ENCODE peak calls at places on chromosomes 4 and X, in ten cellular contexts. Z, Q, D, H, F, O, S, G, P and K are unnamed samples.

GRCh38 chr4:28482580-28482979 is 1621.9 kb downstream of the STIM2 start:
- DNase-seq in Z (no peak), Q (peak; percentile 19), D (no peak), H (no peak), F (no peak), O (no peak), S (no peak), G (no peak), P (no peak), K (no peak)

GRCh38 chr4:10336471-10336870 is 120.8 kb downstream of the ZNF518B start:
- DNase-seq in Z (no peak), Q (peak; percentile 64), D (no peak), H (no peak), F (no peak), O (no peak), S (no peak), G (no peak), P (peak; percentile 34), K (no peak)

GRCh38 chr4:133711817-133712216 is 489.8 kb downstream of the PABPC4L start:
- DNase-seq in Z (no peak), Q (peak; percentile 3), D (no peak), H (no peak), F (no peak), O (no peak), S (no peak), G (no peak), P (peak; percentile 45), K (no peak)

GRCh38 chr4:83128235-83128929 is 13.9 kb upstream of the PLAC8 start:
- DNase-seq in Z (no peak), Q (no peak), D (no peak), H (no peak), F (no peak), O (no peak), S (no peak), G (no peak), P (no peak), K (no peak)

GRCh38 chr4:71296945-71297344 is 41.9 kb upstream of the SLC4A4 start:
- DNase-seq in Z (no peak), Q (no peak), D (no peak), H (no peak), F (no peak), O (no peak), S (no peak), G (no peak), P (no peak), K (no peak)

GRCh38 chr4:27692098-27692679 is 831.5 kb downstream of the STIM2 start:
- DNase-seq in Z (no peak), Q (peak; percentile 67), D (peak; percentile 40), H (peak; percentile 5), F (peak; percentile 46), O (peak; percentile 19), S (peak; percentile 67), G (peak; percentile 7), P (peak; percentile 83), K (no peak)

GRCh38 chr4:108483077-108483476 is 137.3 kb upstream of the RPL34 start:
- DNase-seq in Z (no peak), Q (peak; percentile 58), D (no peak), H (no peak), F (no peak), O (no peak), S (no peak), G (no peak), P (no peak), K (no peak)

GRCh38 chr4:145061325-145061920 is 36.6 kb downstream of the ANAPC10 start:
- DNase-seq in Z (no peak), Q (no peak), D (peak; percentile 24), H (peak; percentile 73), F (peak; percentile 60), O (no peak), S (no peak), G (peak; percentile 28), P (peak; percentile 58), K (peak; percentile 16)

GRCh38 chrX:111164728-111165127 is 68.7 kb downstream of the PAK3 start:
- DNase-seq in Z (no peak), Q (peak; percentile 30), D (peak; percentile 34), H (no peak), F (peak; percentile 0), O (no peak), S (no peak), G (no peak), P (peak; percentile 0), K (no peak)

GRCh38 chrX:73562458-73562857 is 539 bp upstream of the CHIC1 start:
- DNase-seq in Z (peak; percentile 1), Q (no peak), D (no peak), H (no peak), F (peak; percentile 0), O (no peak), S (no peak), G (no peak), P (peak; percentile 1), K (no peak)

GRCh38 chr4:7384003-7384928 is 50.5 kb downstream of the PSAPL1 start:
- DNase-seq in Z (no peak), Q (no peak), D (no peak), H (no peak), F (no peak), O (no peak), S (peak; percentile 38), G (no peak), P (no peak), K (peak; percentile 47)

GRCh38 chr4:183842134-183842838 is 62.8 kb upstream of the STOX2 start:
- DNase-seq in Z (no peak), Q (no peak), D (no peak), H (no peak), F (no peak), O (no peak), S (no peak), G (no peak), P (no peak), K (no peak)

GRCh38 chr4:138851626-138852443 is 163.7 kb upstream of the NOCT start:
- DNase-seq in Z (no peak), Q (no peak), D (peak; percentile 13), H (no peak), F (no peak), O (no peak), S (peak; percentile 77), G (no peak), P (peak; percentile 76), K (no peak)

GRCh38 chr4:184942447-184943425 is 75.6 kb upstream of the HELT start:
- DNase-seq in Z (no peak), Q (no peak), D (peak; percentile 33), H (no peak), F (no peak), O (no peak), S (peak; percentile 17), G (no peak), P (no peak), K (peak; percentile 16)

GRCh38 chr4:65502151-65502691 is 168.1 kb downstream of the EPHA5 start:
- DNase-seq in Z (no peak), Q (no peak), D (no peak), H (peak; percentile 26), F (no peak), O (no peak), S (no peak), G (peak; percentile 28), P (no peak), K (no peak)

GRCh38 chr4:76706581-76706980 is 191.4 kb downstream of the SOWAHB start:
- DNase-seq in Z (no peak), Q (no peak), D (no peak), H (no peak), F (no peak), O (no peak), S (no peak), G (no peak), P (no peak), K (no peak)
- H3K4me1 ChIP-seq in Z (no peaks in the 10 kb centered on the region), Q (peaks cover 48% of the 10 kb centered on the region), D (peaks cover 34% of the 10 kb centered on the region), H (peaks cover 35% of the 10 kb centered on the region), F (no peaks in the 10 kb centered on the region), O (peaks cover 38% of the 10 kb centered on the region), S (peaks cover 16% of the 10 kb centered on the region), G (peaks cover 10% of the 10 kb centered on the region), P (peaks cover 13% of the 10 kb centered on the region), K (peaks cover 23% of the 10 kb centered on the region)

DNA sequence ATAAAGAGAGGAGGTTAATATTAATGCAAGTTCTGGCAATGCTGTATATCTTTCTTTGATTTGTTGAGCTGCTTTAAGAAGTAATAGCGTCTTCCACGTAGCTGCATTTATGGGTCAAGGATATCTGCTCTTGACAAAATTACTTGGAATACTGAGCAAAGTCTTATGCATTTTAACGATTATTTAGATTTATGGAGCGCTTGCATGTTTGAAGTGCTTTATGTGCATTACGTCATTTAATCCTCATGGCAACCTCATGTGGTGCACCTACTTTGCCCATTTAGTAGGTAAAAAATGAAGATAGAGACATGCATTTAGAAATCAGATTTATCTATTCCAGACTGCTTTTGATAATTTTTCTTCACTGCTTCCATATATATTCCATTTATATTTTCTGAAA is 46.0 kb downstream of the DTHD1 start:
- DNase-seq in Z (no peak), Q (no peak), D (no peak), H (no peak), F (no peak), O (no peak), S (no peak), G (no peak), P (no peak), K (no peak)
- H3K4me1 ChIP-seq in Z (peaks cover 49% of the 10 kb centered on the region), Q (no peaks in the 10 kb centered on the region), D (no peaks in the 10 kb centered on the region), H (no peaks in the 10 kb centered on the region), F (no peaks in the 10 kb centered on the region), O (no peaks in the 10 kb centered on the region), S (no peaks in the 10 kb centered on the region), G (no peaks in the 10 kb centered on the region), P (no peaks in the 10 kb centered on the region), K (no peaks in the 10 kb centered on the region)

DNA sequence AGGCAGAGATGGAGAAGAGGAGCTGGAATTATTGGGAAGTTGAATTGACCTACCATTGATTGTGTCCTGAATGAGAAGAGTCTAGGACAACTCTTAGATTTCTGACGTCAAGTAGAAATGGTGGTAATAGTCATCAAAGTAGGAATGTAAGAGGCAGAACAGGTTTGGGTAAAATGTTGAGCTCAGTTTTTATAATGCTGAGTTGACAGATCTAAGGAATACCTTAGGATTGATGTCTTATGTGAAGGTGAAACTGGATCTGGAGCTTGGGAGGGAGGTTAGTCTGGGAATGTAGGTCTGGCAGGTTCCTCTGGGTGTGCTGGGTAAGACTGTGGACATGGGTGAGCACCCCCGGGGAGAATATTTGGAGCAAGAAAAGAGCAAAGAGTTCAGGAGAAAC is 31.9 kb downstream of the JADE1 start:
- DNase-seq in Z (no peak), Q (no peak), D (no peak), H (no peak), F (no peak), O (no peak), S (peak; percentile 17), G (no peak), P (no peak), K (no peak)
- H3K4me1 ChIP-seq in Z (no peaks in the 10 kb centered on the region), Q (no peaks in the 10 kb centered on the region), D (peaks cover 15% of the 10 kb centered on the region), H (peaks cover 4% of the 10 kb centered on the region), F (peaks cover 11% of the 10 kb centered on the region), O (peaks cover 99% of the 10 kb centered on the region), S (peaks cover 12% of the 10 kb centered on the region), G (no peaks in the 10 kb centered on the region), P (peaks cover 18% of the 10 kb centered on the region), K (peaks cover 22% of the 10 kb centered on the region)

DNA sequence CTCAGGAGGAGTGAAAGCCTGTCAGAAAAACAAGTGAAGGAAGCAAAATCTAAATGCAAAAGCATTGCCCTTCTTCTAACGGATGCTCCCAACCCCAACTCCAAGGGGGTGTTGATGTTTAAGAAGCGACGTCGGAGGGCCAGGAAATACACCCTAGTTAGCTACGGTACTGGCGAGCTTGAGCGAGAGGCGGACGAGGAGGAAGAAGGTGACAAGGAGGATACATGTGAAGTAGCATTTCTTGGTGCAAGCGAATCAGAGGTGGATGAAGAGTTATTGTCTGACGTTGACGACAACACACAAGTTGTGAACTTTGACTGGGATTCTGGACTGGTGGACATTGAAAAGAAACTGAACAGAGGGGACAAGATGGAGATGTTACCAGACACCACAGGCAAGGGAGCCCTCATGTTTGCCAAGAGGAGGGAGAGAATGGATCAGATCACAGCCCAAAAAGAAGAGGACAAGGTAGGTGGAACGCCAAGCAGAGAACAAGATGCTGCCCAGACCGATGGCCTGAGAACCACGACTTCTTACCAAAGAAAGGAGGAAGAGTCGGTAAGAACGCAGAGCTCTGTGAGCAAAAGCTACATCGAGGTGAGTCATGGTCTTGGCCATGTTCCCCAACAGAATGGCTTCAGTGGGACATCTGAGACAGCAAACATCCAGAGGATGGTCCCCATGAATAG is 105.6 kb upstream of the MYOZ2 start:
- DNase-seq in Z (no peak), Q (no peak), D (no peak), H (no peak), F (no peak), O (no peak), S (no peak), G (no peak), P (no peak), K (no peak)
- H3K4me1 ChIP-seq in Z (no peaks in the 10 kb centered on the region), Q (peaks cover 32% of the 10 kb centered on the region), D (no peaks in the 10 kb centered on the region), H (peaks cover 5% of the 10 kb centered on the region), F (peaks cover 17% of the 10 kb centered on the region), O (peaks cover 10% of the 10 kb centered on the region), S (no peaks in the 10 kb centered on the region), G (no peaks in the 10 kb centered on the region), P (no peaks in the 10 kb centered on the region), K (no peaks in the 10 kb centered on the region)